ENCODE peak calls at places on chromosome 1, in ten cellular contexts. A is prostate gland; E is activated CD4-positive, alpha-beta memory T cell treated with anti-CD3 and anti-CD28 coated beads, Interleukin-2, amount 10 ng/mL, durations not matched to agents 7 days and 5 days; W is germinal center; I is neural progenitor cell; D is stimulated activated CD4-positive, alpha-beta T cell treated with anti-CD3 and anti-CD28 coated beads, Interleukin-1b, Interleukin-23, amount 100 ng/mL, for 1 hour; K is fibroblast of the aortic adventitia; H is pons; Y is osteocyte; Q is foreskin fibroblast. X is an unnamed sample.
A peak's percentile ranks its signal among the peaks of the same experiment; 100 is the strongest.

GRCh38 chr1:8540266-8540926 is 222.5 kb downstream of the SLC45A1 start:
- DNase-seq in A (peak; percentile 28), E (no peak), W (no peak), I (no peak), D (no peak), K (peak; percentile 77), H (no peak), Y (no peak), Q (peak; percentile 68), X (no peak)

GRCh38 chr1:193031431-193031830 is 27.7 kb downstream of the UCHL5 start:
- DNase-seq in A (no peak), E (no peak), W (no peak), I (no peak), D (no peak), K (peak; percentile 45), H (no peak), Y (no peak), Q (peak; percentile 17), X (no peak)

GRCh38 chr1:61358770-61359455 is 276.6 kb downstream of the NFIA start:
- DNase-seq in A (no peak), E (no peak), W (no peak), I (no peak), D (no peak), K (no peak), H (no peak), Y (no peak), Q (peak; percentile 23), X (no peak)

GRCh38 chr1:66945316-66945715 is 20.5 kb downstream of the MIER1 start:
- DNase-seq in A (no peak), E (no peak), W (no peak), I (no peak), D (no peak), K (no peak), H (no peak), Y (no peak), Q (peak; percentile 11), X (no peak)

GRCh38 chr1:107525146-107525545 is 384.3 kb downstream of the NTNG1 start:
- DNase-seq in A (no peak), E (no peak), W (no peak), I (no peak), D (no peak), K (no peak), H (no peak), Y (no peak), Q (peak; percentile 39), X (no peak)

GRCh38 chr1:21149430-21149861 is 27.3 kb downstream of the EIF4G3 start:
- DNase-seq in A (peak; percentile 68), E (no peak), W (no peak), I (no peak), D (no peak), K (peak; percentile 49), H (peak; percentile 79), Y (no peak), Q (peak; percentile 20), X (no peak)

GRCh38 chr1:220409751-220410370 is 118.1 kb upstream of the MARK1 start:
- DNase-seq in A (no peak), E (no peak), W (no peak), I (peak; percentile 55), D (no peak), K (no peak), H (no peak), Y (no peak), Q (no peak), X (no peak)

GRCh38 chr1:205714190-205714905 is 34.0 kb upstream of the SLC45A3 start:
- DNase-seq in A (peak; percentile 75), E (no peak), W (no peak), I (no peak), D (no peak), K (peak; percentile 12), H (peak; percentile 63), Y (no peak), Q (peak; percentile 73), X (no peak)

GRCh38 chr1:202862672-202863560 is 26.0 kb downstream of the RABIF start:
- DNase-seq in A (no peak), E (no peak), W (no peak), I (no peak), D (no peak), K (no peak), H (no peak), Y (no peak), Q (no peak), X (no peak)

GRCh38 chr1:41816061-41816460 is 102.7 kb downstream of the HIVEP3 start:
- DNase-seq in A (no peak), E (no peak), W (no peak), I (no peak), D (no peak), K (peak; percentile 14), H (no peak), Y (no peak), Q (no peak), X (no peak)

GRCh38 chr1:62176597-62177312 is 17.9 kb upstream of the L1TD1 start:
- DNase-seq in A (no peak), E (no peak), W (no peak), I (no peak), D (no peak), K (no peak), H (no peak), Y (no peak), Q (no peak), X (no peak)

GRCh38 chr1:7333576-7333975 is 437.5 kb upstream of the VAMP3 start:
- DNase-seq in A (no peak), E (no peak), W (no peak), I (no peak), D (no peak), K (no peak), H (no peak), Y (no peak), Q (no peak), X (no peak)

GRCh38 chr1:29744684-29745490 is 508.6 kb downstream of the PTPRU start:
- DNase-seq in A (no peak), E (no peak), W (no peak), I (no peak), D (no peak), K (no peak), H (no peak), Y (no peak), Q (no peak), X (no peak)

GRCh38 chr1:110158261-110158660 is 8.0 kb downstream of the SLC6A17 start:
- DNase-seq in A (no peak), E (no peak), W (no peak), I (no peak), D (no peak), K (no peak), H (no peak), Y (no peak), Q (no peak), X (no peak)

GRCh38 chr1:28064064-28064463 is 24.3 kb downstream of the EYA3 start:
- DNase-seq in A (no peak), E (no peak), W (no peak), I (no peak), D (no peak), K (peak; percentile 57), H (no peak), Y (no peak), Q (peak; percentile 62), X (no peak)

GRCh38 chr1:7698666-7699065 is 72.4 kb upstream of the VAMP3 start:
- DNase-seq in A (no peak), E (no peak), W (no peak), I (no peak), D (no peak), K (no peak), H (no peak), Y (no peak), Q (no peak), X (no peak)